ENCODE peak calls at places on chromosomes 5 and 9, in five cellular contexts. C, S, K, I and Z are unnamed samples.

GRCh38 chr5:160197341-160198147 is 31.8 kb upstream of the FABP6 start:
- DNase-seq in S (no peak), C (no peak), I (no peak), K (no peak), Z (peak; percentile 20)

GRCh38 chr5:180910735-180911134 is 11.8 kb downstream of the BTNL8 start:
- DNase-seq in C (no peak), K (no peak), I (no peak), S (no peak), Z (no peak)

GRCh38 chr5:154002093-154002492 is 36.6 kb downstream of the FAM114A2 start:
- DNase-seq in C (no peak), K (no peak), S (no peak), I (no peak), Z (peak; percentile 16)

GRCh38 chr9:13993482-13994267 is 320.3 kb downstream of the NFIB start:
- DNase-seq in I (no peak), C (no peak), K (peak; percentile 81), S (peak; percentile 76), Z (no peak)

GRCh38 chr5:121029536-121030245 is 565.6 kb downstream of the PRR16 start:
- DNase-seq in I (no peak), C (no peak), K (no peak), S (no peak), Z (no peak)

GRCh38 chr5:55176176-55176818 is 3.3 kb upstream of the CDC20B start:
- DNase-seq in K (peak; percentile 23), I (no peak), S (peak; percentile 48), C (peak; percentile 19), Z (no peak)

GRCh38 chr5:136295914-136296313 is 69.4 kb downstream of the TRPC7 start:
- DNase-seq in C (no peak), S (no peak), K (no peak), I (no peak), Z (no peak)

GRCh38 chr5:158855510-158855909 is 244.2 kb downstream of the EBF1 start:
- DNase-seq in S (no peak), I (no peak), C (no peak), K (no peak), Z (no peak)

GRCh38 chr9:96122756-96123155 is 179.2 kb downstream of the HSD17B3 start:
- DNase-seq in K (no peak), S (no peak), I (no peak), C (no peak), Z (no peak)

GRCh38 chr5:149645236-149645635 is 63.9 kb downstream of the ARHGEF37 start:
- DNase-seq in S (no peak), C (no peak), I (no peak), K (no peak), Z (no peak)

GRCh38 chr5:136425914-136426313 is 60.6 kb upstream of the TRPC7 start:
- DNase-seq in K (no peak), C (no peak), S (no peak), I (no peak), Z (no peak)

GRCh38 chr9:86624616-86625015 is 270.4 kb upstream of the TUT7 start:
- DNase-seq in K (no peak), I (no peak), S (no peak), C (no peak), Z (no peak)

GRCh38 chr5:32027093-32027716 is 146.9 kb downstream of the GOLPH3 start:
- DNase-seq in S (no peak), C (no peak), I (no peak), K (no peak), Z (no peak)

GRCh38 chr9:93828331-93829097 is 126.6 kb downstream of the BARX1 start:
- DNase-seq in C (no peak), S (no peak), K (no peak), I (no peak), Z (no peak)

GRCh38 chr5:34563951-34564705 is 92.0 kb upstream of the RAI14 start:
- DNase-seq in S (no peak), C (no peak), K (no peak), I (no peak), Z (peak; percentile 37)

GRCh38 chr9:16203735-16204573 is 651.1 kb downstream of the CCDC171 start:
- DNase-seq in S (no peak), K (no peak), C (no peak), I (no peak), Z (no peak)

GRCh38 chr9:14277202-14277601 is 36.7 kb downstream of the NFIB start:
- DNase-seq in K (no peak), I (no peak), C (no peak), S (no peak), Z (no peak)

GRCh38 chr5:141528401-141528984 is 39.6 kb downstream of the PCDHGC5 start:
- DNase-seq in S (no peak), C (no peak), K (no peak), I (peak; percentile 61), Z (peak; percentile 67)

GRCh38 chr9:133372144-133372543 is 3.7 kb downstream of the SURF4 start:
- DNase-seq in C (no peak), K (no peak), I (no peak), S (no peak), Z (no peak)

GRCh38 chr5:134000696-134001453 is 3.9 kb downstream of the VDAC1 start:
- DNase-seq in I (no peak), C (no peak), S (no peak), K (no peak), Z (no peak)